ENCODE peak calls at places on chromosome 16, in seven cellular contexts. X is Ammon's horn, R is SIG-M5, G is NCI-H1048, Y is non-pigmented ciliary epithelial cell, T is OCI-LY7, K is heart right ventricle. C is an unnamed sample.

GRCh38 chr16:53884748-53885147 is 180.8 kb downstream of the FTO start:
- DNase-seq in X (no peak), R (no peak), G (no peak), Y (no peak), T (no peak), K (no peak), C (no peak)

GRCh38 chr16:19804538-19805323 is 79.9 kb downstream of the GPRC5B start:
- DNase-seq in X (peak; percentile 29), R (no peak), G (no peak), Y (no peak), T (peak; percentile 47), K (peak; percentile 90), C (no peak)

GRCh38 chr16:88430524-88431446 is 22.3 kb upstream of the ZFPM1 start:
- DNase-seq in X (no peak), R (no peak), G (no peak), Y (no peak), T (no peak), K (peak; percentile 20), C (peak; percentile 90)

GRCh38 chr16:88855736-88856121 is 1.0 kb downstream of the GALNS start:
- DNase-seq in X (no peak), R (no peak), G (no peak), Y (no peak), T (no peak), K (no peak), C (peak; percentile 66)

GRCh38 chr16:3949287-3949686 is 68.8 kb upstream of the CREBBP start:
- DNase-seq in X (no peak), R (no peak), G (no peak), Y (no peak), T (no peak), K (peak; percentile 71), C (no peak)

GRCh38 chr16:54066451-54067056 is 220.0 kb downstream of the IRX3 start:
- DNase-seq in X (no peak), R (no peak), G (no peak), Y (no peak), T (no peak), K (no peak), C (no peak)

GRCh38 chr16:71854369-71854948 is 8.7 kb downstream of the ATXN1L start:
- DNase-seq in X (no peak), R (no peak), G (no peak), Y (no peak), T (no peak), K (no peak), C (no peak)

GRCh38 chr16:2009302-2009711 is 314 bp downstream of the ZNF598 start:
- DNase-seq in X (no peak), R (no peak), G (no peak), Y (no peak), T (peak; percentile 45), K (no peak), C (peak; percentile 91)

GRCh38 chr16:3566990-3567389 is 10.2 kb downstream of the NLRC3 start:
- DNase-seq in X (no peak), R (no peak), G (no peak), Y (no peak), T (no peak), K (no peak), C (no peak)

GRCh38 chr16:24966599-24966998 is 48.6 kb downstream of the ARHGAP17 start:
- DNase-seq in X (no peak), R (no peak), G (no peak), Y (no peak), T (no peak), K (no peak), C (no peak)

GRCh38 chr16:12002447-12003006 is 26.0 kb downstream of the SNX29 start:
- DNase-seq in X (peak; percentile 70), R (no peak), G (no peak), Y (no peak), T (no peak), K (peak; percentile 23), C (no peak)

GRCh38 chr16:13436641-13437423 is 483.1 kb upstream of the ERCC4 start:
- DNase-seq in X (peak; percentile 2), R (no peak), G (no peak), Y (no peak), T (no peak), K (no peak), C (no peak)

GRCh38 chr16:1094124-1094479 is 1.9 kb downstream of the C1QTNF8 start:
- DNase-seq in X (no peak), R (no peak), G (no peak), Y (no peak), T (no peak), K (no peak), C (no peak)

GRCh38 chr16:4032768-4033167 is 83.5 kb downstream of the ADCY9 start:
- DNase-seq in X (peak; percentile 40), R (peak; percentile 33), G (no peak), Y (no peak), T (peak; percentile 31), K (peak; percentile 16), C (peak; percentile 67)

GRCh38 chr16:67443299-67443698 is 12.4 kb downstream of the HSD11B2 start:
- DNase-seq in X (no peak), R (no peak), G (no peak), Y (no peak), T (no peak), K (peak; percentile 50), C (no peak)

GRCh38 chr16:68031951-68032350 is 8.9 kb downstream of the DUS2 start:
- DNase-seq in X (no peak), R (no peak), G (no peak), Y (no peak), T (no peak), K (no peak), C (peak; percentile 81)

GRCh38 chr16:12497558-12497957 is 306.1 kb downstream of the CPPED1 start:
- DNase-seq in X (peak; percentile 25), R (no peak), G (no peak), Y (no peak), T (peak; percentile 5), K (no peak), C (no peak)